ENCODE peak calls at places on chromosomes 3 and 15, in five cellular contexts. F, M, S, J and Z are unnamed samples.
A peak's percentile ranks its signal among the peaks of the same experiment; 100 is the strongest.

GRCh38 chr3:63809607-63810006 is 9.5 kb upstream of the C3orf49 start:
- DNase-seq in F (no peak), J (no peak), S (no peak), M (no peak), Z (no peak)

GRCh38 chr15:40949756-40950207 is 3.5 kb upstream of the CHAC1 start:
- DNase-seq in J (no peak), M (no peak), S (no peak), F (no peak), Z (peak; percentile 5)

GRCh38 chr3:64686446-64686908 is 1.3 kb downstream of the ADAMTS9 start:
- DNase-seq in J (no peak), M (no peak), S (peak; percentile 52), F (no peak), Z (peak; percentile 54)

GRCh38 chr15:96107922-96108321 is 222.6 kb upstream of the NR2F2 start:
- DNase-seq in F (no peak), J (no peak), S (no peak), M (no peak), Z (no peak)

GRCh38 chr3:127822166-127822835 is at the start of gene MGLL:
- DNase-seq in J (no peak), M (no peak), F (no peak), S (peak; percentile 60), Z (peak; percentile 72)

GRCh38 chr3:89682556-89682955 is 575.1 kb downstream of the EPHA3 start:
- DNase-seq in M (no peak), S (no peak), J (no peak), F (no peak), Z (no peak)

GRCh38 chr3:45166283-45166879 is 20.2 kb upstream of the CDCP1 start:
- DNase-seq in S (no peak), M (no peak), J (no peak), F (no peak), Z (no peak)

GRCh38 chr15:31403606-31404005 is 77.0 kb downstream of the KLF13 start:
- DNase-seq in M (no peak), J (no peak), S (no peak), F (no peak), Z (no peak)

GRCh38 chr3:30082652-30083051 is 523.7 kb upstream of the TGFBR2 start:
- DNase-seq in S (no peak), M (no peak), F (no peak), J (no peak), Z (no peak)

GRCh38 chr3:30581067-30581585 is 25.3 kb upstream of the TGFBR2 start:
- DNase-seq in J (no peak), M (no peak), F (no peak), S (no peak), Z (no peak)

GRCh38 chr15:41730543-41730942 is 43.7 kb upstream of the MAPKBP1 start:
- DNase-seq in S (no peak), J (no peak), M (no peak), F (no peak), Z (no peak)

GRCh38 chr3:157071744-157072525 is 88.0 kb downstream of the CCNL1 start:
- DNase-seq in S (no peak), J (no peak), M (no peak), F (no peak), Z (no peak)

GRCh38 chr3:57043518-57043917 is 16.9 kb upstream of the SPATA12 start:
- DNase-seq in F (no peak), M (no peak), J (no peak), S (no peak), Z (no peak)

GRCh38 chr15:64004582-64004981 is 41.7 kb downstream of the DAPK2 start:
- DNase-seq in S (peak; percentile 51), F (no peak), J (no peak), M (no peak), Z (no peak)

GRCh38 chr3:35393916-35394315 is 245.4 kb upstream of the ARPP21 start:
- DNase-seq in J (no peak), S (no peak), M (no peak), F (no peak), Z (no peak)